ENCODE peak calls at places on chromosome 20, in eight cellular contexts. One of them, this sample, is unnamed.

GRCh38 chr20:23141016-23141415 is 54.9 kb upstream of the CD93 start:
- DNase-seq in K562: no peak
- DNase-seq in GM12865: no peak
- DNase-seq in astrocyte of the spinal cord: no peak
- DNase-seq in mucosa of descending colon: no peak
- DNase-seq in spleen: no peak
- DNase-seq in kidney: peak
- DNase-seq in CD4-positive, alpha-beta T cell: no peak
- DNase-seq in this sample: peak

GRCh38 chr20:43722153-43722505 is 4.7 kb downstream of the GTSF1L start:
- DNase-seq in K562: no peak
- DNase-seq in CD4-positive, alpha-beta T cell: peak
- DNase-seq in astrocyte of the spinal cord: no peak
- DNase-seq in spleen: no peak
- DNase-seq in kidney: no peak
- DNase-seq in mucosa of descending colon: no peak
- DNase-seq in GM12865: peak
- DNase-seq in this sample: peak

GRCh38 chr20:62117658-62118057 is 4.6 kb upstream of the LSM14B start:
- DNase-seq in kidney: peak
- DNase-seq in CD4-positive, alpha-beta T cell: peak
- DNase-seq in K562: no peak
- DNase-seq in mucosa of descending colon: peak
- DNase-seq in GM12865: no peak
- DNase-seq in astrocyte of the spinal cord: no peak
- DNase-seq in spleen: peak
- DNase-seq in this sample: no peak

GRCh38 chr20:57708694-57709673 is 831 bp downstream of the PMEPA1 start:
- DNase-seq in K562: no peak
- DNase-seq in spleen: peak
- DNase-seq in astrocyte of the spinal cord: no peak
- DNase-seq in GM12865: no peak
- DNase-seq in CD4-positive, alpha-beta T cell: peak
- DNase-seq in kidney: peak
- DNase-seq in mucosa of descending colon: peak
- DNase-seq in this sample: no peak

GRCh38 chr20:12575352-12576095 is 433.2 kb upstream of the SPTLC3 start:
- DNase-seq in mucosa of descending colon: peak
- DNase-seq in astrocyte of the spinal cord: no peak
- DNase-seq in kidney: peak
- DNase-seq in GM12865: no peak
- DNase-seq in CD4-positive, alpha-beta T cell: no peak
- DNase-seq in K562: no peak
- DNase-seq in spleen: no peak
- DNase-seq in this sample: no peak

GRCh38 chr20:58162976-58163375 is 65.5 kb downstream of the ANKRD60 start:
- DNase-seq in GM12865: no peak
- DNase-seq in spleen: no peak
- DNase-seq in astrocyte of the spinal cord: no peak
- DNase-seq in kidney: no peak
- DNase-seq in CD4-positive, alpha-beta T cell: no peak
- DNase-seq in mucosa of descending colon: no peak
- DNase-seq in K562: no peak
- DNase-seq in this sample: no peak

GRCh38 chr20:46954490-46955038 is 59.9 kb downstream of the EYA2 start:
- DNase-seq in mucosa of descending colon: no peak
- DNase-seq in astrocyte of the spinal cord: peak
- DNase-seq in CD4-positive, alpha-beta T cell: no peak
- DNase-seq in GM12865: no peak
- DNase-seq in spleen: peak
- DNase-seq in K562: no peak
- DNase-seq in kidney: no peak
- DNase-seq in this sample: no peak

GRCh38 chr20:46400828-46401477 is 5.5 kb downstream of the ELMO2 start:
- DNase-seq in kidney: no peak
- DNase-seq in CD4-positive, alpha-beta T cell: peak
- DNase-seq in spleen: no peak
- DNase-seq in astrocyte of the spinal cord: peak
- DNase-seq in GM12865: no peak
- DNase-seq in mucosa of descending colon: no peak
- DNase-seq in K562: no peak
- DNase-seq in this sample: no peak

GRCh38 chr20:7926767-7927166 is 13.5 kb downstream of the HAO1 start:
- DNase-seq in GM12865: peak
- DNase-seq in mucosa of descending colon: no peak
- DNase-seq in K562: no peak
- DNase-seq in kidney: no peak
- DNase-seq in spleen: no peak
- DNase-seq in astrocyte of the spinal cord: peak
- DNase-seq in CD4-positive, alpha-beta T cell: no peak
- DNase-seq in this sample: no peak

GRCh38 chr20:17295151-17295726 is 68.4 kb downstream of the PCSK2 start:
- DNase-seq in GM12865: no peak
- DNase-seq in astrocyte of the spinal cord: no peak
- DNase-seq in CD4-positive, alpha-beta T cell: no peak
- DNase-seq in spleen: no peak
- DNase-seq in K562: no peak
- DNase-seq in mucosa of descending colon: no peak
- DNase-seq in kidney: no peak
- DNase-seq in this sample: no peak

GRCh38 chr20:34940126-34940525 is 15.5 kb downstream of the GSS start:
- DNase-seq in kidney: no peak
- DNase-seq in astrocyte of the spinal cord: no peak
- DNase-seq in spleen: no peak
- DNase-seq in K562: no peak
- DNase-seq in CD4-positive, alpha-beta T cell: no peak
- DNase-seq in mucosa of descending colon: no peak
- DNase-seq in GM12865: no peak
- DNase-seq in this sample: no peak

GRCh38 chr20:14333734-14334133 is 3.7 kb downstream of the FLRT3 start:
- DNase-seq in CD4-positive, alpha-beta T cell: no peak
- DNase-seq in kidney: no peak
- DNase-seq in spleen: no peak
- DNase-seq in GM12865: peak
- DNase-seq in K562: no peak
- DNase-seq in astrocyte of the spinal cord: no peak
- DNase-seq in mucosa of descending colon: no peak
- DNase-seq in this sample: no peak

GRCh38 chr20:53905019-53905847 is 165.2 kb downstream of the BCAS1 start:
- DNase-seq in kidney: no peak
- DNase-seq in GM12865: peak
- DNase-seq in mucosa of descending colon: no peak
- DNase-seq in spleen: no peak
- DNase-seq in K562: no peak
- DNase-seq in astrocyte of the spinal cord: no peak
- DNase-seq in CD4-positive, alpha-beta T cell: no peak
- DNase-seq in this sample: no peak
- TF ChIP-seq CTCF in kidney: no peak
- TF ChIP-seq CTCF in GM12865: no peak
- TF ChIP-seq CTCF in mucosa of descending colon: no peak
- TF ChIP-seq CTCF in spleen: no peak
- TF ChIP-seq CTCF in K562: no peak
- TF ChIP-seq CTCF in astrocyte of the spinal cord: no peak
- TF ChIP-seq CTCF in CD4-positive, alpha-beta T cell: no peak
- TF ChIP-seq CTCF in this sample: no peak

DNA sequence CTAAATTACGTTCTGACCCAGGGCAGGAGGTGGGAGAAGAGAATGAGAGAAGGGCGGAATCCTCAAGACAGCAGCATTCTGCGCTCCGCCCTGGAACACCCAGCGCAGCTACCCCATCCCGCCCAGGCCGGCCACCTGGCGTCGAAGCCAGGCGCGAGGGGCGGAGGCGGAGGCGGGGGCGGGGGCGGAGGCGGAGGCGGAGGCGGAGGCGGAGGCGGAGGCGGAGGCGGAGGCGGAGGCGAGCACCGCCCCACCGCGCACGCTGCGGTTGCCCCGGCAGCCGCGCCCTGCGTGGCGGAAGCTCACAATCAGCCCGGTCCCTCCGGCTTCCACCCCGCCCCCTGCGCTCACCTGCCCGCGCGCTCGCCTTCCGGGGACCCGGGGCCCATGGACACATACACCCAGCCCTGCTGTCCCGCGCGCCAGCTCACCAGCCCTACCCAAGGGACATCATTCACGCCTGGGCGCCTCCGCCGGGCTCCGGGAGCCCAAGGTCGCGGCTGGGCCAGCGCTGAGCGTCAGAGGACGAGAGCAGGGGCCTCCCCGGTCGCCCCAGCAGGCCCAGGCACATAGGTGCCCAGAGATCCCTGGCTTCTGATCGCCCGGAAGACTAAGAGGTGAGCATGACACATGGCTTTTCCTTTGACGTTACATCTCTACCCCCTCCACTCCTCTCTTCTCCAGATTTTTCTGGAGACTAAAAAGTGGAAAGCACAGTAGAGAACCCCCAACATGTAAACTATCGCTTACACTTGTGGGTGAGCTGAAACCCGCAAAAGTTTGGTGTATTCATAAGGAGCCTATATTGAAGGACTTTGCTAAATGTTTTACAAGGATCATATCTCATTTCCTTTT is at the start of gene ANKEF1:
- DNase-seq in astrocyte of the spinal cord: peak
- DNase-seq in GM12865: peak
- DNase-seq in K562: peak
- DNase-seq in CD4-positive, alpha-beta T cell: peak
- DNase-seq in kidney: peak
- DNase-seq in spleen: peak
- DNase-seq in mucosa of descending colon: peak
- DNase-seq in this sample: peak
- TF ChIP-seq CTCF in astrocyte of the spinal cord: no peak
- TF ChIP-seq CTCF in GM12865: no peak
- TF ChIP-seq CTCF in K562: no peak
- TF ChIP-seq CTCF in CD4-positive, alpha-beta T cell: no peak
- TF ChIP-seq CTCF in kidney: no peak
- TF ChIP-seq CTCF in spleen: peak
- TF ChIP-seq CTCF in mucosa of descending colon: no peak
- TF ChIP-seq CTCF in this sample: no peak

DNA sequence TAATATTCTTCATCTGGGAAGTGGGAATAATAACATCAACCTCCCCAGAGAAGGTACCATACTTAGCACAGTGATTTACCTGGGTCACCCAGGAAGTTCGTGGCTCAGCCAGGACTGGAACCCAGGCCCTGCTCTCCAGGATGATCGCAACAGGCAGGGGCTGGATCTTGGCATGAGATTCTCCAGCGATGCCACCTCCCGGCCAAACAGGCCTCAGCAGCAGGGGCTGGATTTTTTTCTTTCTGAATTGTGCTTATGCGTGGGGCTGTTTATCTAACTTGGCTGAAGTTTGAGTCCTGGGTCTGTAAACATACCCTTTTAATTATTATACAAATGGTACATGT is 129.5 kb upstream of the PTPN1 start:
- DNase-seq in spleen: no peak
- DNase-seq in K562: no peak
- DNase-seq in GM12865: no peak
- DNase-seq in kidney: peak
- DNase-seq in mucosa of descending colon: no peak
- DNase-seq in CD4-positive, alpha-beta T cell: no peak
- DNase-seq in astrocyte of the spinal cord: peak
- DNase-seq in this sample: no peak
- TF ChIP-seq CTCF in spleen: peak
- TF ChIP-seq CTCF in K562: peak
- TF ChIP-seq CTCF in GM12865: no peak
- TF ChIP-seq CTCF in kidney: no peak
- TF ChIP-seq CTCF in mucosa of descending colon: no peak
- TF ChIP-seq CTCF in CD4-positive, alpha-beta T cell: no peak
- TF ChIP-seq CTCF in astrocyte of the spinal cord: peak
- TF ChIP-seq CTCF in this sample: no peak

GRCh38 chr20:51333971-51334370 is 208.5 kb downstream of the NFATC2 start:
- DNase-seq in CD4-positive, alpha-beta T cell: no peak
- DNase-seq in K562: no peak
- DNase-seq in spleen: no peak
- DNase-seq in kidney: no peak
- DNase-seq in GM12865: no peak
- DNase-seq in mucosa of descending colon: no peak
- DNase-seq in astrocyte of the spinal cord: no peak
- DNase-seq in this sample: no peak
- TF ChIP-seq CTCF in CD4-positive, alpha-beta T cell: no peak
- TF ChIP-seq CTCF in K562: no peak
- TF ChIP-seq CTCF in spleen: no peak
- TF ChIP-seq CTCF in kidney: no peak
- TF ChIP-seq CTCF in GM12865: no peak
- TF ChIP-seq CTCF in mucosa of descending colon: no peak
- TF ChIP-seq CTCF in astrocyte of the spinal cord: no peak
- TF ChIP-seq CTCF in this sample: no peak